ENCODE peak calls at places on chromosomes 16 and 17, in ten cellular contexts. One of them, this sample, is unnamed.

GRCh38 chr16:10971560-10971961 is 27.2 kb downstream of the CLEC16A start:
- DNase-seq in stomach: no peak
- DNase-seq in spleen: no peak
- DNase-seq in heart right ventricle: no peak
- DNase-seq in SK-N-SH: peak; percentile 63
- DNase-seq in heart left ventricle: no peak
- DNase-seq in endodermal cell: peak; percentile 72
- DNase-seq in K562: peak; percentile 83
- DNase-seq in H1: no peak
- DNase-seq in tibial artery: peak; percentile 60
- DNase-seq in this sample: no peak

GRCh38 chr16:58661199-58661830 is 23.3 kb downstream of the SLC38A7 start:
- DNase-seq in heart right ventricle: no peak
- DNase-seq in endodermal cell: peak; percentile 81
- DNase-seq in H1: no peak
- DNase-seq in tibial artery: peak; percentile 45
- DNase-seq in spleen: no peak
- DNase-seq in SK-N-SH: peak; percentile 78
- DNase-seq in stomach: peak; percentile 41
- DNase-seq in heart left ventricle: no peak
- DNase-seq in K562: peak; percentile 84
- DNase-seq in this sample: no peak

GRCh38 chr16:13586051-13586450 is 333.9 kb upstream of the ERCC4 start:
- DNase-seq in heart left ventricle: no peak
- DNase-seq in heart right ventricle: no peak
- DNase-seq in K562: no peak
- DNase-seq in spleen: no peak
- DNase-seq in tibial artery: no peak
- DNase-seq in endodermal cell: no peak
- DNase-seq in H1: no peak
- DNase-seq in SK-N-SH: no peak
- DNase-seq in stomach: no peak
- DNase-seq in this sample: no peak

GRCh38 chr17:35731932-35732805 is 730 bp downstream of the RASL10B start:
- DNase-seq in heart right ventricle: no peak
- DNase-seq in K562: no peak
- DNase-seq in endodermal cell: peak; percentile 85
- DNase-seq in H1: peak; percentile 70
- DNase-seq in SK-N-SH: peak; percentile 77
- DNase-seq in tibial artery: no peak
- DNase-seq in stomach: no peak
- DNase-seq in heart left ventricle: no peak
- DNase-seq in spleen: no peak
- DNase-seq in this sample: no peak

GRCh38 chr17:56925088-56925487 is 11.2 kb upstream of the TRIM25 start:
- DNase-seq in stomach: no peak
- DNase-seq in spleen: no peak
- DNase-seq in heart left ventricle: no peak
- DNase-seq in heart right ventricle: no peak
- DNase-seq in tibial artery: no peak
- DNase-seq in H1: no peak
- DNase-seq in SK-N-SH: no peak
- DNase-seq in K562: no peak
- DNase-seq in endodermal cell: no peak
- DNase-seq in this sample: no peak

GRCh38 chr17:70074236-70074830 is 692 bp upstream of the KCNJ16 start:
- DNase-seq in spleen: no peak
- DNase-seq in SK-N-SH: no peak
- DNase-seq in K562: no peak
- DNase-seq in stomach: no peak
- DNase-seq in heart left ventricle: no peak
- DNase-seq in heart right ventricle: no peak
- DNase-seq in H1: no peak
- DNase-seq in tibial artery: no peak
- DNase-seq in endodermal cell: no peak
- DNase-seq in this sample: no peak

GRCh38 chr17:51668155-51668962 is 408.0 kb downstream of the UTP18 start:
- DNase-seq in SK-N-SH: no peak
- DNase-seq in endodermal cell: no peak
- DNase-seq in heart left ventricle: no peak
- DNase-seq in spleen: no peak
- DNase-seq in stomach: no peak
- DNase-seq in tibial artery: no peak
- DNase-seq in heart right ventricle: no peak
- DNase-seq in K562: no peak
- DNase-seq in H1: no peak
- DNase-seq in this sample: no peak

GRCh38 chr17:69067274-69068047 is 6.7 kb upstream of the ABCA9 start:
- DNase-seq in H1: no peak
- DNase-seq in endodermal cell: peak; percentile 64
- DNase-seq in heart left ventricle: no peak
- DNase-seq in tibial artery: no peak
- DNase-seq in spleen: no peak
- DNase-seq in SK-N-SH: no peak
- DNase-seq in K562: no peak
- DNase-seq in stomach: no peak
- DNase-seq in heart right ventricle: no peak
- DNase-seq in this sample: no peak

GRCh38 chr16:75265911-75266701 is 14.7 kb upstream of the BCAR1 start:
- DNase-seq in tibial artery: peak; percentile 48
- DNase-seq in SK-N-SH: peak; percentile 99
- DNase-seq in K562: peak; percentile 85
- DNase-seq in spleen: no peak
- DNase-seq in H1: peak; percentile 93
- DNase-seq in endodermal cell: peak; percentile 96
- DNase-seq in heart left ventricle: peak; percentile 87
- DNase-seq in heart right ventricle: peak; percentile 82
- DNase-seq in stomach: peak; percentile 89
- DNase-seq in this sample: peak; percentile 83

GRCh38 chr17:45299311-45299710 is 17.5 kb downstream of the MAP3K14 start:
- DNase-seq in stomach: no peak
- DNase-seq in spleen: no peak
- DNase-seq in heart left ventricle: no peak
- DNase-seq in endodermal cell: no peak
- DNase-seq in SK-N-SH: peak; percentile 65
- DNase-seq in heart right ventricle: no peak
- DNase-seq in H1: no peak
- DNase-seq in tibial artery: peak; percentile 46
- DNase-seq in K562: no peak
- DNase-seq in this sample: no peak

GRCh38 chr17:75267403-75268232 is 3.4 kb downstream of the MIF4GD start:
- DNase-seq in heart right ventricle: no peak
- DNase-seq in tibial artery: no peak
- DNase-seq in stomach: no peak
- DNase-seq in spleen: no peak
- DNase-seq in endodermal cell: peak; percentile 94
- DNase-seq in H1: peak; percentile 76
- DNase-seq in SK-N-SH: peak; percentile 21
- DNase-seq in heart left ventricle: no peak
- DNase-seq in K562: peak; percentile 78
- DNase-seq in this sample: no peak
- H3K36me3 ChIP-seq in heart right ventricle: peaks cover 53% of the 10 kb centered on the region
- H3K36me3 ChIP-seq in tibial artery: peaks cover 23% of the 10 kb centered on the region
- H3K36me3 ChIP-seq in stomach: peaks cover 44% of the 10 kb centered on the region
- H3K36me3 ChIP-seq in spleen: peaks cover 35% of the 10 kb centered on the region
- H3K36me3 ChIP-seq in endodermal cell: peaks cover 40% of the 10 kb centered on the region
- H3K36me3 ChIP-seq in H1: peaks cover 34% of the 10 kb centered on the region
- H3K36me3 ChIP-seq in SK-N-SH: peaks cover 35% of the 10 kb centered on the region
- H3K36me3 ChIP-seq in heart left ventricle: no peaks in the 10 kb centered on the region
- H3K36me3 ChIP-seq in K562: peaks cover 53% of the 10 kb centered on the region
- H3K36me3 ChIP-seq in this sample: peaks cover 49% of the 10 kb centered on the region

GRCh38 chr16:6131526-6132050 is 1034.0 kb upstream of the EEF2KMT start:
- DNase-seq in heart left ventricle: no peak
- DNase-seq in heart right ventricle: no peak
- DNase-seq in stomach: no peak
- DNase-seq in endodermal cell: no peak
- DNase-seq in K562: no peak
- DNase-seq in H1: no peak
- DNase-seq in tibial artery: no peak
- DNase-seq in SK-N-SH: no peak
- DNase-seq in spleen: no peak
- DNase-seq in this sample: no peak

GRCh38 chr16:6133009-6133408 is 1035.4 kb upstream of the EEF2KMT start:
- DNase-seq in K562: no peak
- DNase-seq in spleen: no peak
- DNase-seq in tibial artery: no peak
- DNase-seq in heart left ventricle: no peak
- DNase-seq in stomach: no peak
- DNase-seq in heart right ventricle: no peak
- DNase-seq in H1: no peak
- DNase-seq in SK-N-SH: no peak
- DNase-seq in endodermal cell: no peak
- DNase-seq in this sample: no peak

GRCh38 chr16:6132121-6132520 is 1034.5 kb upstream of the EEF2KMT start:
- DNase-seq in endodermal cell: peak; percentile 39
- DNase-seq in tibial artery: no peak
- DNase-seq in spleen: no peak
- DNase-seq in heart right ventricle: no peak
- DNase-seq in heart left ventricle: no peak
- DNase-seq in stomach: no peak
- DNase-seq in SK-N-SH: no peak
- DNase-seq in K562: no peak
- DNase-seq in H1: no peak
- DNase-seq in this sample: no peak
- TF ChIP-seq CTCF in endodermal cell: no peak
- TF ChIP-seq CTCF in tibial artery: no peak
- TF ChIP-seq CTCF in spleen: no peak
- TF ChIP-seq CTCF in heart right ventricle: no peak
- TF ChIP-seq CTCF in heart left ventricle: no peak
- TF ChIP-seq CTCF in stomach: no peak
- TF ChIP-seq CTCF in SK-N-SH: no peak
- TF ChIP-seq CTCF in K562: no peak
- TF ChIP-seq CTCF in H1: no peak
- TF ChIP-seq CTCF in this sample: no peak

DNA sequence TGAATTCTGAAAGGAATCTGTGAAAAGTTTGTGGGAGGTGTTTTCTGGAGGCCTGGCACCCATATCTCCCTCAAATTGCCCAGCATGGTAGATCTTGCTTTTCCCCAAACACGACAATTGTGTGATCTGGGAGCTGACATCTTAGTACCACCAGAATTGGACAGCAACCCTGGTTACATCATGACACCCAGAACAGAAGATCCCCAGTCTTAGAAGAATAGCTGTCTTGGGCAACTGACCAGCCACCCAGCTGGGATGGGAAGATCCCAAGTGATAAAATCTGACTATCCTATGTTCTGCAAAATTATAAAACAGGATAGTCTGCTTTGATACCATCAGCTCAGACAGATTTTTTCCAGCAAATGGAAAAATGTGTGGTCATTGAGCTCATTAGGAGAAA is 235.3 kb downstream of the CDH13 start:
- DNase-seq in heart left ventricle: no peak
- DNase-seq in endodermal cell: no peak
- DNase-seq in tibial artery: no peak
- DNase-seq in H1: no peak
- DNase-seq in K562: no peak
- DNase-seq in heart right ventricle: no peak
- DNase-seq in stomach: no peak
- DNase-seq in SK-N-SH: no peak
- DNase-seq in spleen: no peak
- DNase-seq in this sample: no peak
- H3K9me3 ChIP-seq in heart left ventricle: no peaks in the 10 kb centered on the region
- H3K9me3 ChIP-seq in endodermal cell: peaks cover 32% of the 10 kb centered on the region
- H3K9me3 ChIP-seq in tibial artery: peaks cover 5% of the 10 kb centered on the region
- H3K9me3 ChIP-seq in H1: peaks cover 6% of the 10 kb centered on the region
- H3K9me3 ChIP-seq in K562: no peaks in the 10 kb centered on the region
- H3K9me3 ChIP-seq in heart right ventricle: peaks cover 6% of the 10 kb centered on the region
- H3K9me3 ChIP-seq in stomach: peaks cover 16% of the 10 kb centered on the region
- H3K9me3 ChIP-seq in SK-N-SH: no peaks in the 10 kb centered on the region
- H3K9me3 ChIP-seq in spleen: peaks cover 3% of the 10 kb centered on the region
- H3K9me3 ChIP-seq in this sample: no peaks in the 10 kb centered on the region

GRCh38 chr17:78673395-78673794 is 96.2 kb upstream of the DNAH17 start:
- DNase-seq in H1: no peak
- DNase-seq in spleen: peak; percentile 50
- DNase-seq in endodermal cell: peak; percentile 30
- DNase-seq in heart left ventricle: no peak
- DNase-seq in heart right ventricle: no peak
- DNase-seq in stomach: no peak
- DNase-seq in SK-N-SH: no peak
- DNase-seq in tibial artery: no peak
- DNase-seq in K562: no peak
- DNase-seq in this sample: no peak

GRCh38 chr17:78669975-78670518 is 92.9 kb upstream of the DNAH17 start:
- DNase-seq in spleen: peak; percentile 63
- DNase-seq in SK-N-SH: no peak
- DNase-seq in H1: no peak
- DNase-seq in stomach: no peak
- DNase-seq in endodermal cell: no peak
- DNase-seq in K562: no peak
- DNase-seq in tibial artery: no peak
- DNase-seq in heart right ventricle: no peak
- DNase-seq in heart left ventricle: no peak
- DNase-seq in this sample: no peak

GRCh38 chr17:78672880-78673371 is 95.7 kb upstream of the DNAH17 start:
- DNase-seq in spleen: peak; percentile 55
- DNase-seq in tibial artery: peak; percentile 30
- DNase-seq in K562: no peak
- DNase-seq in endodermal cell: peak; percentile 42
- DNase-seq in H1: no peak
- DNase-seq in heart right ventricle: no peak
- DNase-seq in SK-N-SH: no peak
- DNase-seq in heart left ventricle: no peak
- DNase-seq in stomach: no peak
- DNase-seq in this sample: no peak

GRCh38 chr17:78670850-78671291 is 93.7 kb upstream of the DNAH17 start:
- DNase-seq in stomach: no peak
- DNase-seq in H1: no peak
- DNase-seq in heart right ventricle: no peak
- DNase-seq in K562: no peak
- DNase-seq in endodermal cell: no peak
- DNase-seq in spleen: peak; percentile 61
- DNase-seq in heart left ventricle: no peak
- DNase-seq in SK-N-SH: no peak
- DNase-seq in tibial artery: no peak
- DNase-seq in this sample: no peak

DNA sequence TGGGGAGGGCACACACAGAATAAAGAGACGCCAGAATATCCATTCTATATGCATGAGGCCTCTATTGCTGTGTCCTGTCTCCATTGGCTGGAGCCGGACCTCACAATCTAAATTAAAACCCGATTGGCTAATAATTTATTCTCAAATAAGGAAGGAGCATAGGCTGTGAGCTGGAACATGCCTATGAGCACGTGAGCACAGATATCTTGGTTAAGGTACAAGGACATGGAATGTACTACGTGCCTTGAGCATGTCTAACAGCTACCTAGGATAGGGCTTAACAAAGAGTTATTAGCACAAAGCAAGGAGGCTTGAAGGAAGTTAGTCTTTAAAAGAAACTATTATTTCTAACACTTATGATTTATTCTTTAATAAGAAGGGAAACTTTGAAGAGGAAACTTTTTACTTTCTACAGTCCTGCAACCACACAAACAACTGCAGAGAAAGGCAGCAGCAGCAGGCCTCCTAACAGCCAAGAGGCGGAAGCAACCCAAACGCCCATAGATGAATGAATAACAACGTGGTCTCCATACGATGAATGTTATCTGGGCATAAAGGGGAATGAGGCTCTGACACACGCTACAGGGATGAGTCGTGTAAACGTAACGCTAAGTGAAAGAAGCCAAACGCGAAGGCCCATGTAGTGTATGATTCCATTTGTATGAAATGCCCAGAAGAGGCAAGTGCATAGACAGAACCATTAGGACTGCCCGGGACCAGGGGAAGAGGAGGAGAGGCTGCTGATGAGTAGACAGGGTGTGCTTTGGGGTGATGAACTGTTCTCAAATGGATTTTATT is 94.6 kb upstream of the DNAH17 start:
- DNase-seq in heart left ventricle: no peak
- DNase-seq in endodermal cell: peak; percentile 28
- DNase-seq in heart right ventricle: no peak
- DNase-seq in H1: no peak
- DNase-seq in spleen: peak; percentile 25
- DNase-seq in tibial artery: no peak
- DNase-seq in stomach: no peak
- DNase-seq in K562: no peak
- DNase-seq in SK-N-SH: no peak
- DNase-seq in this sample: no peak
- H3K36me3 ChIP-seq in heart left ventricle: no peaks in the 10 kb centered on the region
- H3K36me3 ChIP-seq in endodermal cell: peaks cover 11% of the 10 kb centered on the region
- H3K36me3 ChIP-seq in heart right ventricle: peaks cover 49% of the 10 kb centered on the region
- H3K36me3 ChIP-seq in H1: no peaks in the 10 kb centered on the region
- H3K36me3 ChIP-seq in spleen: peaks cover 55% of the 10 kb centered on the region
- H3K36me3 ChIP-seq in tibial artery: peaks cover 14% of the 10 kb centered on the region
- H3K36me3 ChIP-seq in stomach: peaks cover 52% of the 10 kb centered on the region
- H3K36me3 ChIP-seq in K562: peaks cover 18% of the 10 kb centered on the region
- H3K36me3 ChIP-seq in SK-N-SH: peaks cover 14% of the 10 kb centered on the region
- H3K36me3 ChIP-seq in this sample: peaks cover 46% of the 10 kb centered on the region